ENCODE peak calls at places on chromosomes 11 and 22, in ten cellular contexts. P, A, U, H, M, L, G, E, N and Q are unnamed samples. For H3K4me1, the result is how much of the 10 kb centered on the place peaks cover.

GRCh38 chr22:46798366-46799057 is 36.1 kb downstream of the TBC1D22A start:
- DNase-seq in P (peak), A (peak), U (peak), H (peak), M (peak), L (peak), G (peak), E (peak), N (peak), Q (no peak)

GRCh38 chr22:50706481-50707125 is 31.4 kb upstream of the ACR start:
- DNase-seq in P (no peak), A (no peak), U (peak), H (no peak), M (no peak), L (peak), G (no peak), E (no peak), N (no peak), Q (no peak)

GRCh38 chr11:102886999-102887398 is 12.2 kb upstream of the MMP12 start:
- DNase-seq in P (peak), A (no peak), U (no peak), H (peak), M (no peak), L (no peak), G (no peak), E (no peak), N (no peak), Q (no peak)

GRCh38 chr11:80173487-80174136 is 732.8 kb upstream of the TENM4 start:
- DNase-seq in P (no peak), A (no peak), U (no peak), H (no peak), M (no peak), L (no peak), G (no peak), E (no peak), N (no peak), Q (no peak)

GRCh38 chr22:40418366-40419201 is 48.2 kb downstream of the SGSM3 start:
- DNase-seq in P (no peak), A (no peak), U (peak), H (no peak), M (no peak), L (peak), G (no peak), E (no peak), N (peak), Q (no peak)

GRCh38 chr22:18126606-18127005 is 16.0 kb downstream of the TUBA8 start:
- DNase-seq in P (no peak), A (no peak), U (no peak), H (no peak), M (no peak), L (no peak), G (no peak), E (no peak), N (no peak), Q (no peak)

GRCh38 chr22:24155597-24156145 is 25.6 kb upstream of the SUSD2 start:
- DNase-seq in P (peak), A (peak), U (peak), H (peak), M (peak), L (peak), G (peak), E (peak), N (peak), Q (peak)

GRCh38 chr11:72584933-72585597 is 89.2 kb downstream of the PDE2A start:
- DNase-seq in P (no peak), A (no peak), U (peak), H (no peak), M (no peak), L (no peak), G (no peak), E (no peak), N (no peak), Q (no peak)

GRCh38 chr11:25515576-25515975 is 816.4 kb upstream of the ANO3 start:
- DNase-seq in P (no peak), A (no peak), U (no peak), H (no peak), M (no peak), L (no peak), G (no peak), E (no peak), N (no peak), Q (no peak)

GRCh38 chr11:94153320-94153719 is 24.7 kb downstream of the PANX1 start:
- DNase-seq in P (no peak), A (no peak), U (no peak), H (no peak), M (no peak), L (no peak), G (no peak), E (no peak), N (no peak), Q (no peak)

GRCh38 chr11:36711104-36711825 is 113.2 kb upstream of the RAG2 start:
- DNase-seq in P (no peak), A (no peak), U (no peak), H (no peak), M (no peak), L (no peak), G (no peak), E (no peak), N (no peak), Q (peak)

GRCh38 chr22:27799334-27800249 is 2.0 kb downstream of the MN1 start:
- DNase-seq in P (peak), A (peak), U (no peak), H (no peak), M (no peak), L (peak), G (peak), E (peak), N (no peak), Q (no peak)

GRCh38 chr11:133047036-133047800 is 485.1 kb downstream of the OPCML start:
- DNase-seq in P (no peak), A (no peak), U (no peak), H (no peak), M (no peak), L (no peak), G (no peak), E (no peak), N (no peak), Q (no peak)

GRCh38 chr22:41976070-41976901 is 7.0 kb downstream of the SEPTIN3 start:
- DNase-seq in P (no peak), A (no peak), U (no peak), H (no peak), M (peak), L (peak), G (no peak), E (no peak), N (no peak), Q (no peak)

GRCh38 chr11:57778318-57779037 is 16.9 kb downstream of the CTNND1 start:
- DNase-seq in P (peak), A (peak), U (peak), H (peak), M (no peak), L (peak), G (peak), E (peak), N (peak), Q (peak)

GRCh38 chr11:111720801-111721494 is 45.2 kb downstream of the PPP2R1B start:
- DNase-seq in P (no peak), A (no peak), U (no peak), H (no peak), M (no peak), L (no peak), G (no peak), E (peak), N (no peak), Q (no peak)

GRCh38 chr11:120985718-120986569 is 38.0 kb upstream of the TBCEL start:
- DNase-seq in P (peak), A (peak), U (peak), H (peak), M (peak), L (peak), G (no peak), E (peak), N (peak), Q (no peak)

GRCh38 chr11:107689317-107690202 is 22.3 kb downstream of the SLN start:
- DNase-seq in P (peak), A (peak), U (peak), H (peak), M (peak), L (peak), G (no peak), E (peak), N (peak), Q (no peak)

GRCh38 chr11:11899401-11899800 is 57.6 kb downstream of the USP47 start:
- DNase-seq in P (no peak), A (no peak), U (no peak), H (no peak), M (no peak), L (no peak), G (no peak), E (no peak), N (no peak), Q (no peak)

GRCh38 chr11:69873166-69874077 is 54.2 kb upstream of the FGF3 start:
- DNase-seq in P (no peak), A (peak), U (peak), H (no peak), M (no peak), L (no peak), G (peak), E (no peak), N (no peak), Q (no peak)

GRCh38 chr11:65770951-65771567 is 9.7 kb downstream of the AP5B1 start:
- DNase-seq in P (no peak), A (no peak), U (no peak), H (no peak), M (no peak), L (no peak), G (no peak), E (no peak), N (no peak), Q (peak)

GRCh38 chr11:65764434-65764833 is 16.3 kb downstream of the AP5B1 start:
- DNase-seq in P (no peak), A (no peak), U (no peak), H (no peak), M (no peak), L (no peak), G (no peak), E (no peak), N (no peak), Q (no peak)

GRCh38 chr11:65767406-65767805 is 13.4 kb downstream of the AP5B1 start:
- DNase-seq in P (no peak), A (no peak), U (no peak), H (no peak), M (no peak), L (no peak), G (no peak), E (no peak), N (no peak), Q (peak)

GRCh38 chr11:65771589-65772112 is 9.1 kb downstream of the AP5B1 start:
- DNase-seq in P (no peak), A (no peak), U (no peak), H (no peak), M (no peak), L (no peak), G (no peak), E (no peak), N (no peak), Q (peak)

DNA sequence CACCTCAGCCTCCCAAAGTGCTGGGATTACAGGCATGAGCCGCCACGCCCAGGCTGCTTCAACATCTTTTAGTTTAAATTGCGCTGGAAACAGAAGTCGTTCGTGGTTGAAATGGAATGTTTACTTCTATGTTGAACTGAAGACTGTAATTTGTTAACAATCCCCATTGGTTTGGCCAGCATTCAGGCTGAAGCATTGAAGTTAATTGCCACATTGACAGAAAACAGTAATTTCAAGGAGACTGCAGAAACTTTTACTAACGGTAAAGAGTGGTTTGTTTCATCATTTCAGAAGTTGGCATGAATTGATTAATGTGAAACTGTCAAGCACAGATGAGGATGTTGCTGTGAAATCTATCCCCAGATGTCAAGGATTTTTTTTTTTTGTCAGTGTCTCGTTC is 14.2 kb downstream of the AP5B1 start:
- DNase-seq in P (peak), A (no peak), U (no peak), H (no peak), M (no peak), L (no peak), G (no peak), E (no peak), N (peak), Q (peak)
- TF ChIP-seq CTCF in P (no peak), A (no peak), U (no peak), H (no peak), M (no peak), L (no peak), G (no peak), E (no peak), N (no peak), Q (no peak)

GRCh38 chr11:114064216-114064615 is 4.7 kb downstream of the ZBTB16 start:
- DNase-seq in P (no peak), A (no peak), U (peak), H (no peak), M (no peak), L (no peak), G (no peak), E (peak), N (no peak), Q (no peak)
- H3K4me1 ChIP-seq in P (under half), A (under half), U (half or more), H (under half), M (under half), L (half or more), G (under half), E (under half), N (under half), Q (half or more)

GRCh38 chr22:37679670-37680069 is 4.2 kb downstream of the LGALS1 start:
- DNase-seq in P (no peak), A (no peak), U (no peak), H (no peak), M (no peak), L (no peak), G (no peak), E (no peak), N (no peak), Q (no peak)
- TF ChIP-seq CTCF in P (no peak), A (no peak), U (no peak), H (no peak), M (no peak), L (no peak), G (no peak), E (no peak), N (no peak), Q (no peak)

GRCh38 chr11:2298131-2298794 is 3.5 kb downstream of the C11orf21 start:
- DNase-seq in P (no peak), A (no peak), U (peak), H (no peak), M (no peak), L (no peak), G (peak), E (peak), N (no peak), Q (no peak)

GRCh38 chr11:2300290-2300935 is 1.3 kb downstream of the C11orf21 start:
- DNase-seq in P (no peak), A (no peak), U (no peak), H (no peak), M (no peak), L (peak), G (no peak), E (no peak), N (no peak), Q (peak)

GRCh38 chr11:2300936-2301630 is 635 bp downstream of the C11orf21 start:
- DNase-seq in P (no peak), A (no peak), U (no peak), H (no peak), M (no peak), L (no peak), G (no peak), E (no peak), N (no peak), Q (peak)

GRCh38 chr11:2298795-2299747 is 2.6 kb downstream of the C11orf21 start:
- DNase-seq in P (no peak), A (peak), U (no peak), H (no peak), M (no peak), L (no peak), G (peak), E (peak), N (no peak), Q (peak)

DNA sequence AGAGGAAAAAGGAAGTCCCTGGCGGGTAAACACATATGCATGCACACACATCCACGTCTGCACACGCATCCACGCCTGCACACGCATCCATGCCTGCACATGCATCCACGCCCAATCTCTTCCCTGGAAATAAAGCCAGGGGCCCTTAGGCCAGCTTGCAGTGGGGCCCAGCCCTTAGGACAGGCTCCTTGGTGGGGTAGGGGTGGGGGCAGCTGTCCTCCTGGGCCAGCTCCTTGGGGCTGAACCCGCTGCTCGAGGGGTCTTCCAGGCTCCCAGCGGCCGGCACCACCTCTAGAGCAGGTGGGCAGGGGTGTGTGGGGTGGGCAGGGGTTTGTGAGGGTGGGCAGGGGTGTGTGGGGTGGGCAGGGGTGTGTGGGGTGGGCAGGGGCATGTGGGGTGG is 1.9 kb downstream of the C11orf21 start:
- DNase-seq in P (no peak), A (no peak), U (no peak), H (no peak), M (no peak), L (no peak), G (no peak), E (no peak), N (no peak), Q (peak)
- H3K4me1 ChIP-seq in P (under half), A (under half), U (under half), H (under half), M (under half), L (under half), G (under half), E (under half), N (under half), Q (under half)

GRCh38 chr11:17718510-17718962 is 835 bp upstream of the MYOD1 start:
- DNase-seq in P (no peak), A (no peak), U (no peak), H (no peak), M (no peak), L (no peak), G (no peak), E (no peak), N (no peak), Q (no peak)

GRCh38 chr11:17720796-17721171 is 1.4 kb downstream of the MYOD1 start:
- DNase-seq in P (no peak), A (peak), U (no peak), H (no peak), M (no peak), L (no peak), G (no peak), E (no peak), N (no peak), Q (no peak)

GRCh38 chr11:17721242-17721999 is 2.0 kb downstream of the MYOD1 start:
- DNase-seq in P (no peak), A (no peak), U (no peak), H (no peak), M (no peak), L (no peak), G (no peak), E (no peak), N (no peak), Q (no peak)

GRCh38 chr11:17719028-17719939 is at the start of gene MYOD1:
- DNase-seq in P (peak), A (peak), U (peak), H (no peak), M (no peak), L (no peak), G (no peak), E (no peak), N (no peak), Q (no peak)

DNA sequence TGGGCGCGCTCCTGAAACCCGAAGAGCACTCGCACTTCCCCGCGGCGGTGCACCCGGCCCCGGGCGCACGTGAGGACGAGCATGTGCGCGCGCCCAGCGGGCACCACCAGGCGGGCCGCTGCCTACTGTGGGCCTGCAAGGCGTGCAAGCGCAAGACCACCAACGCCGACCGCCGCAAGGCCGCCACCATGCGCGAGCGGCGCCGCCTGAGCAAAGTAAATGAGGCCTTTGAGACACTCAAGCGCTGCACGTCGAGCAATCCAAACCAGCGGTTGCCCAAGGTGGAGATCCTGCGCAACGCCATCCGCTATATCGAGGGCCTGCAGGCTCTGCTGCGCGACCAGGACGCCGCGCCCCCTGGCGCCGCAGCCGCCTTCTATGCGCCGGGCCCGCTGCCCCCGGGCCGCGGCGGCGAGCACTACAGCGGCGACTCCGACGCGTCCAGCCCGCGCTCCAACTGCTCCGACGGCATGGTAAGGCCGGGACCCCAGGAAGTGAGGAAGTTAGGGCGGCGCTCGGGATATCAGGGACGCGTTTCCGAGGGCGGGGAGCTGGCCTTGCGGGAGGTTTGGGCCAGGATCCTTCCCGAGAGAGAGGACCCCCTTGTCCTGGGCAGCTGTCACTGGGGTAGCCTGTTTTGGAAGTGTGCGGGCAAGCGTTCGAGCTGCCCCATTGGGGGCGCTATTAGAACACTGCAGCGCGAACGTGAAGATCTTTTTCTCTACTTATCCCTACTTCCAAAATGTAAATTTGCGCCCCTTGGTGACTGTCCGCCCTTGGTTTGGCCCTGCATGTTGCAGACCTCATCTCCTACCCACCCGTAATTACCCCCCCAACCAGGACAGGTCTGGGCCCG is 797 bp downstream of the MYOD1 start:
- DNase-seq in P (peak), A (peak), U (no peak), H (peak), M (no peak), L (no peak), G (no peak), E (no peak), N (no peak), Q (no peak)
- TF ChIP-seq CTCF in P (no peak), A (peak), U (no peak), H (peak), M (no peak), L (peak), G (no peak), E (no peak), N (peak), Q (no peak)

GRCh38 chr11:65916391-65916790 is 2.5 kb downstream of the C11orf68 start:
- DNase-seq in P (no peak), A (no peak), U (no peak), H (no peak), M (no peak), L (no peak), G (no peak), E (no peak), N (no peak), Q (no peak)

GRCh38 chr11:65917077-65917433 is 1.8 kb downstream of the C11orf68 start:
- DNase-seq in P (no peak), A (no peak), U (no peak), H (no peak), M (no peak), L (no peak), G (no peak), E (peak), N (no peak), Q (no peak)

GRCh38 chr11:65918211-65919150 is at the start of gene C11orf68:
- DNase-seq in P (no peak), A (no peak), U (peak), H (peak), M (no peak), L (no peak), G (no peak), E (no peak), N (no peak), Q (no peak)

GRCh38 chr11:65919151-65920034 is at the start of gene DRAP1:
- DNase-seq in P (peak), A (peak), U (peak), H (peak), M (peak), L (peak), G (peak), E (peak), N (peak), Q (peak)

GRCh38 chr11:65917434-65918210 is 1.2 kb downstream of the C11orf68 start:
- DNase-seq in P (no peak), A (no peak), U (no peak), H (no peak), M (no peak), L (no peak), G (no peak), E (peak), N (no peak), Q (no peak)
- H3K4me1 ChIP-seq in P (under half), A (under half), U (half or more), H (half or more), M (under half), L (half or more), G (half or more), E (under half), N (under half), Q (half or more)